ENCODE peak calls at places on chromosomes 11 and 22, in seven cellular contexts. Y, F, Z, S, M, B and I are unnamed samples.

GRCh38 chr11:134040386-134041297 is 28.2 kb upstream of the JAM3 start:
- DNase-seq in F (no peak), B (no peak), Y (no peak), Z (no peak), S (no peak), M (no peak), I (no peak)

GRCh38 chr11:65182258-65183170 is 786 bp downstream of the CAPN1 start:
- DNase-seq in Y (no peak), M (peak), F (no peak), Z (no peak), B (peak), S (no peak), I (no peak)

GRCh38 chr11:42631223-42631843 is 680.5 kb upstream of the API5 start:
- DNase-seq in S (peak), F (no peak), B (peak), M (no peak), Z (no peak), Y (no peak), I (peak)

GRCh38 chr11:64006468-64006867 is 20.2 kb downstream of the OTUB1 start:
- DNase-seq in Z (no peak), Y (no peak), F (no peak), B (no peak), S (no peak), M (no peak), I (no peak)

GRCh38 chr22:43544282-43544673 is 132.5 kb downstream of the MPPED1 start:
- DNase-seq in Z (no peak), S (no peak), B (no peak), F (no peak), Y (no peak), M (no peak), I (no peak)

GRCh38 chr22:22085702-22086500 is 103.3 kb upstream of the TOP3B start:
- DNase-seq in Y (no peak), B (no peak), Z (no peak), M (no peak), S (no peak), F (no peak), I (no peak)

GRCh38 chr22:43795320-43795719 is 16.8 kb downstream of the EFCAB6 start:
- DNase-seq in Z (no peak), B (no peak), Y (no peak), S (no peak), M (no peak), F (no peak), I (no peak)

GRCh38 chr11:3674189-3674588 is 3.0 kb upstream of the CHRNA10 start:
- DNase-seq in Y (no peak), F (no peak), B (no peak), S (no peak), Z (no peak), M (no peak), I (no peak)

GRCh38 chr11:19525714-19526113 is 186.9 kb upstream of the NAV2 start:
- DNase-seq in S (no peak), Z (no peak), M (no peak), Y (no peak), F (no peak), B (peak), I (no peak)

GRCh38 chr22:19396934-19397728 is 34.4 kb downstream of the HIRA start:
- DNase-seq in Y (no peak), Z (no peak), B (no peak), F (no peak), M (no peak), S (no peak), I (no peak)

GRCh38 chr11:37320921-37321320 is 722.9 kb upstream of the RAG2 start:
- DNase-seq in Y (no peak), S (no peak), B (no peak), M (no peak), F (no peak), Z (no peak), I (no peak)

GRCh38 chr22:49025791-49026475 is 801.7 kb downstream of the BRD1 start:
- DNase-seq in Y (no peak), Z (no peak), M (no peak), B (no peak), F (no peak), S (no peak), I (no peak)

GRCh38 chr11:12362857-12363256 is 14.5 kb upstream of the PARVA start:
- DNase-seq in Z (no peak), M (no peak), S (no peak), B (no peak), F (no peak), Y (no peak), I (no peak)

GRCh38 chr11:13013054-13013488 is 4.0 kb downstream of the RASSF10 start:
- DNase-seq in B (no peak), F (no peak), Y (no peak), Z (no peak), M (no peak), S (no peak), I (no peak)

GRCh38 chr11:114796954-114797721 is 118.8 kb downstream of the NXPE2 start:
- DNase-seq in M (no peak), B (no peak), Z (no peak), S (no peak), Y (no peak), F (no peak), I (no peak)

GRCh38 chr22:47065756-47066615 is 303.5 kb downstream of the TBC1D22A start:
- DNase-seq in S (no peak), F (no peak), Y (no peak), M (no peak), B (no peak), Z (no peak), I (no peak)

GRCh38 chr11:47950396-47950795 is 30.0 kb upstream of the PTPRJ start:
- DNase-seq in Z (no peak), M (peak), Y (no peak), S (no peak), B (no peak), F (peak), I (no peak)

GRCh38 chr11:109696191-109696897 is 274.4 kb downstream of the C11orf87 start:
- DNase-seq in M (no peak), Y (no peak), Z (no peak), F (no peak), S (no peak), B (no peak), I (no peak)

GRCh38 chr11:30017467-30017895 is 651 bp upstream of the KCNA4 start:
- DNase-seq in M (no peak), Y (no peak), Z (no peak), B (peak), F (no peak), S (no peak), I (no peak)

GRCh38 chr11:5234390-5234834 is at the start of gene HBD:
- DNase-seq in F (no peak), Z (no peak), B (no peak), S (peak), Y (no peak), M (no peak), I (no peak)

GRCh38 chr11:104584823-104585222 is 313.4 kb downstream of the CASP12 start:
- DNase-seq in B (no peak), M (no peak), F (no peak), Z (no peak), S (no peak), Y (no peak), I (no peak)

GRCh38 chr11:116104480-116105174 is 600.4 kb upstream of the CADM1 start:
- DNase-seq in M (no peak), Z (no peak), S (no peak), Y (no peak), B (no peak), F (no peak), I (no peak)

GRCh38 chr11:118370774-118371173 is 11.4 kb downstream of the UBE4A start:
- DNase-seq in F (no peak), Y (no peak), B (peak), S (no peak), Z (no peak), M (no peak), I (no peak)

GRCh38 chr22:48306284-48306683 is 1521.4 kb downstream of the BRD1 start:
- DNase-seq in F (no peak), Y (no peak), M (no peak), Z (no peak), S (no peak), B (no peak), I (no peak)

GRCh38 chr11:15073361-15074205 is at the start of gene CALCB:
- DNase-seq in B (peak), S (no peak), M (peak), Y (peak), F (peak), Z (peak), I (no peak)

GRCh38 chr11:114970908-114971645 is 292.8 kb downstream of the NXPE2 start:
- DNase-seq in Z (no peak), F (no peak), Y (no peak), M (no peak), B (no peak), S (no peak), I (no peak)

GRCh38 chr22:27724706-27725105 is 76.8 kb downstream of the MN1 start:
- DNase-seq in M (no peak), Z (no peak), B (no peak), F (no peak), Y (no peak), S (no peak), I (no peak)

GRCh38 chr22:46347646-46348045 is 12.1 kb downstream of the TRMU start:
- DNase-seq in F (no peak), Y (no peak), Z (no peak), S (no peak), B (no peak), M (no peak), I (no peak)

GRCh38 chr11:19658344-19658743 is 54.3 kb upstream of the NAV2 start:
- DNase-seq in B (no peak), S (no peak), Z (no peak), F (no peak), Y (no peak), M (no peak), I (no peak)

GRCh38 chr11:33065445-33066178 is 26.2 kb downstream of the TCP11L1 start:
- DNase-seq in M (peak), Y (peak), S (peak), F (peak), B (peak), Z (peak), I (peak)

GRCh38 chr22:23289851-23290724 is 109.8 kb downstream of the BCR start:
- DNase-seq in M (peak), B (peak), Y (peak), S (peak), Z (peak), F (peak), I (peak)

GRCh38 chr11:110525883-110526282 is 96.1 kb downstream of the FDX1 start:
- DNase-seq in F (no peak), Z (no peak), Y (no peak), B (no peak), S (no peak), M (no peak), I (no peak)